ENCODE peak calls at places on chromosomes 6 and 20, in nine cellular contexts. One of them, this sample, is unnamed.

GRCh38 chr20:39986231-39986904 is 702.7 kb downstream of the MAFB start:
- DNase-seq in CD8-positive, alpha-beta T cell: no peak
- DNase-seq in heart right ventricle: peak
- DNase-seq in MM.1S: peak
- DNase-seq in PC-3: no peak
- DNase-seq in astrocyte of the spinal cord: peak
- DNase-seq in CD4-positive, alpha-beta T cell: no peak
- DNase-seq in GM12878: no peak
- DNase-seq in thyroid gland: peak
- DNase-seq in this sample: no peak

GRCh38 chr20:1368448-1369199 is 24.2 kb downstream of the FKBP1A start:
- DNase-seq in GM12878: no peak
- DNase-seq in thyroid gland: no peak
- DNase-seq in astrocyte of the spinal cord: peak
- DNase-seq in heart right ventricle: no peak
- DNase-seq in CD4-positive, alpha-beta T cell: no peak
- DNase-seq in MM.1S: no peak
- DNase-seq in PC-3: peak
- DNase-seq in CD8-positive, alpha-beta T cell: no peak
- DNase-seq in this sample: no peak

GRCh38 chr6:72182337-72183246 is 296.2 kb downstream of the RIMS1 start:
- DNase-seq in CD4-positive, alpha-beta T cell: no peak
- DNase-seq in heart right ventricle: no peak
- DNase-seq in MM.1S: peak
- DNase-seq in thyroid gland: peak
- DNase-seq in astrocyte of the spinal cord: peak
- DNase-seq in GM12878: no peak
- DNase-seq in PC-3: peak
- DNase-seq in CD8-positive, alpha-beta T cell: no peak
- DNase-seq in this sample: peak

GRCh38 chr6:148432405-148433195 is 90.0 kb downstream of the SASH1 start:
- DNase-seq in MM.1S: peak
- DNase-seq in GM12878: no peak
- DNase-seq in PC-3: no peak
- DNase-seq in CD4-positive, alpha-beta T cell: no peak
- DNase-seq in astrocyte of the spinal cord: no peak
- DNase-seq in CD8-positive, alpha-beta T cell: no peak
- DNase-seq in heart right ventricle: peak
- DNase-seq in thyroid gland: peak
- DNase-seq in this sample: no peak

GRCh38 chr6:5998741-5999687 is 7.7 kb downstream of the NRN1 start:
- DNase-seq in CD8-positive, alpha-beta T cell: no peak
- DNase-seq in MM.1S: no peak
- DNase-seq in GM12878: no peak
- DNase-seq in astrocyte of the spinal cord: peak
- DNase-seq in CD4-positive, alpha-beta T cell: no peak
- DNase-seq in PC-3: no peak
- DNase-seq in heart right ventricle: peak
- DNase-seq in thyroid gland: no peak
- DNase-seq in this sample: peak

GRCh38 chr6:156378853-156379252 is 398.3 kb upstream of the ARID1B start:
- DNase-seq in astrocyte of the spinal cord: no peak
- DNase-seq in CD4-positive, alpha-beta T cell: no peak
- DNase-seq in PC-3: no peak
- DNase-seq in GM12878: no peak
- DNase-seq in thyroid gland: no peak
- DNase-seq in CD8-positive, alpha-beta T cell: no peak
- DNase-seq in MM.1S: no peak
- DNase-seq in heart right ventricle: no peak
- DNase-seq in this sample: no peak

GRCh38 chr6:149961728-149962425 is 1.9 kb upstream of the ULBP1 start:
- DNase-seq in CD8-positive, alpha-beta T cell: no peak
- DNase-seq in thyroid gland: no peak
- DNase-seq in PC-3: peak
- DNase-seq in MM.1S: peak
- DNase-seq in GM12878: no peak
- DNase-seq in heart right ventricle: no peak
- DNase-seq in CD4-positive, alpha-beta T cell: peak
- DNase-seq in astrocyte of the spinal cord: no peak
- DNase-seq in this sample: no peak

GRCh38 chr6:16473184-16473907 is 235.0 kb downstream of the GMPR start:
- DNase-seq in astrocyte of the spinal cord: no peak
- DNase-seq in CD8-positive, alpha-beta T cell: no peak
- DNase-seq in CD4-positive, alpha-beta T cell: no peak
- DNase-seq in GM12878: peak
- DNase-seq in MM.1S: peak
- DNase-seq in PC-3: no peak
- DNase-seq in heart right ventricle: no peak
- DNase-seq in thyroid gland: no peak
- DNase-seq in this sample: no peak

GRCh38 chr6:169950558-169950957 is 199.1 kb downstream of the ERMARD start:
- DNase-seq in CD4-positive, alpha-beta T cell: no peak
- DNase-seq in MM.1S: peak
- DNase-seq in GM12878: no peak
- DNase-seq in CD8-positive, alpha-beta T cell: no peak
- DNase-seq in thyroid gland: peak
- DNase-seq in astrocyte of the spinal cord: no peak
- DNase-seq in PC-3: peak
- DNase-seq in heart right ventricle: no peak
- DNase-seq in this sample: no peak

GRCh38 chr6:116278853-116279231 is 888 bp downstream of the TSPYL1 start:
- DNase-seq in MM.1S: no peak
- DNase-seq in CD8-positive, alpha-beta T cell: no peak
- DNase-seq in thyroid gland: peak
- DNase-seq in astrocyte of the spinal cord: no peak
- DNase-seq in PC-3: no peak
- DNase-seq in GM12878: no peak
- DNase-seq in heart right ventricle: peak
- DNase-seq in CD4-positive, alpha-beta T cell: peak
- DNase-seq in this sample: peak

GRCh38 chr6:34465551-34466241 is at the start of gene PACSIN1:
- DNase-seq in thyroid gland: peak
- DNase-seq in heart right ventricle: no peak
- DNase-seq in GM12878: no peak
- DNase-seq in PC-3: peak
- DNase-seq in CD8-positive, alpha-beta T cell: no peak
- DNase-seq in MM.1S: peak
- DNase-seq in astrocyte of the spinal cord: no peak
- DNase-seq in CD4-positive, alpha-beta T cell: no peak
- DNase-seq in this sample: peak

GRCh38 chr6:158259136-158259535 is 53.1 kb upstream of the TULP4 start:
- DNase-seq in CD4-positive, alpha-beta T cell: no peak
- DNase-seq in MM.1S: no peak
- DNase-seq in heart right ventricle: no peak
- DNase-seq in GM12878: no peak
- DNase-seq in CD8-positive, alpha-beta T cell: no peak
- DNase-seq in astrocyte of the spinal cord: no peak
- DNase-seq in PC-3: no peak
- DNase-seq in thyroid gland: no peak
- DNase-seq in this sample: no peak

GRCh38 chr6:17600527-17601388 is 656 bp downstream of the FAM8A1 start:
- DNase-seq in GM12878: no peak
- DNase-seq in CD4-positive, alpha-beta T cell: peak
- DNase-seq in thyroid gland: peak
- DNase-seq in astrocyte of the spinal cord: peak
- DNase-seq in PC-3: peak
- DNase-seq in CD8-positive, alpha-beta T cell: peak
- DNase-seq in heart right ventricle: peak
- DNase-seq in MM.1S: peak
- DNase-seq in this sample: peak

GRCh38 chr6:169961772-169962561 is 210.5 kb downstream of the ERMARD start:
- DNase-seq in CD4-positive, alpha-beta T cell: no peak
- DNase-seq in GM12878: no peak
- DNase-seq in thyroid gland: no peak
- DNase-seq in astrocyte of the spinal cord: no peak
- DNase-seq in heart right ventricle: peak
- DNase-seq in CD8-positive, alpha-beta T cell: no peak
- DNase-seq in MM.1S: no peak
- DNase-seq in PC-3: no peak
- DNase-seq in this sample: peak

GRCh38 chr6:148760568-148761531 is 14.0 kb downstream of the UST start:
- DNase-seq in MM.1S: no peak
- DNase-seq in heart right ventricle: peak
- DNase-seq in GM12878: peak
- DNase-seq in thyroid gland: peak
- DNase-seq in CD4-positive, alpha-beta T cell: peak
- DNase-seq in CD8-positive, alpha-beta T cell: peak
- DNase-seq in astrocyte of the spinal cord: peak
- DNase-seq in PC-3: no peak
- DNase-seq in this sample: peak

GRCh38 chr6:316753-317038 is 24.4 kb downstream of the DUSP22 start:
- DNase-seq in thyroid gland: no peak
- DNase-seq in GM12878: no peak
- DNase-seq in MM.1S: no peak
- DNase-seq in heart right ventricle: no peak
- DNase-seq in astrocyte of the spinal cord: no peak
- DNase-seq in CD4-positive, alpha-beta T cell: no peak
- DNase-seq in CD8-positive, alpha-beta T cell: no peak
- DNase-seq in PC-3: no peak
- DNase-seq in this sample: no peak

GRCh38 chr6:317068-317451 is 24.8 kb downstream of the DUSP22 start:
- DNase-seq in thyroid gland: no peak
- DNase-seq in astrocyte of the spinal cord: no peak
- DNase-seq in CD4-positive, alpha-beta T cell: no peak
- DNase-seq in CD8-positive, alpha-beta T cell: no peak
- DNase-seq in PC-3: no peak
- DNase-seq in heart right ventricle: no peak
- DNase-seq in MM.1S: no peak
- DNase-seq in GM12878: no peak
- DNase-seq in this sample: no peak

GRCh38 chr6:318265-318890 is 26.1 kb downstream of the DUSP22 start:
- DNase-seq in astrocyte of the spinal cord: no peak
- DNase-seq in CD8-positive, alpha-beta T cell: no peak
- DNase-seq in thyroid gland: no peak
- DNase-seq in PC-3: no peak
- DNase-seq in GM12878: no peak
- DNase-seq in CD4-positive, alpha-beta T cell: no peak
- DNase-seq in MM.1S: no peak
- DNase-seq in heart right ventricle: no peak
- DNase-seq in this sample: no peak

GRCh38 chr6:315921-316752 is 23.9 kb downstream of the DUSP22 start:
- DNase-seq in astrocyte of the spinal cord: no peak
- DNase-seq in CD8-positive, alpha-beta T cell: no peak
- DNase-seq in MM.1S: peak
- DNase-seq in CD4-positive, alpha-beta T cell: no peak
- DNase-seq in heart right ventricle: no peak
- DNase-seq in GM12878: peak
- DNase-seq in thyroid gland: no peak
- DNase-seq in PC-3: no peak
- DNase-seq in this sample: no peak

GRCh38 chr6:317452-318144 is 25.3 kb downstream of the DUSP22 start:
- DNase-seq in PC-3: no peak
- DNase-seq in CD8-positive, alpha-beta T cell: no peak
- DNase-seq in thyroid gland: no peak
- DNase-seq in heart right ventricle: no peak
- DNase-seq in MM.1S: no peak
- DNase-seq in GM12878: peak
- DNase-seq in astrocyte of the spinal cord: no peak
- DNase-seq in CD4-positive, alpha-beta T cell: no peak
- DNase-seq in this sample: no peak
- TF ChIP-seq CTCF in PC-3: no peak
- TF ChIP-seq CTCF in CD8-positive, alpha-beta T cell: no peak
- TF ChIP-seq CTCF in thyroid gland: no peak
- TF ChIP-seq CTCF in heart right ventricle: no peak
- TF ChIP-seq CTCF in MM.1S: no peak
- TF ChIP-seq CTCF in GM12878: no peak
- TF ChIP-seq CTCF in astrocyte of the spinal cord: no peak
- TF ChIP-seq CTCF in CD4-positive, alpha-beta T cell: no peak
- TF ChIP-seq CTCF in this sample: no peak

DNA sequence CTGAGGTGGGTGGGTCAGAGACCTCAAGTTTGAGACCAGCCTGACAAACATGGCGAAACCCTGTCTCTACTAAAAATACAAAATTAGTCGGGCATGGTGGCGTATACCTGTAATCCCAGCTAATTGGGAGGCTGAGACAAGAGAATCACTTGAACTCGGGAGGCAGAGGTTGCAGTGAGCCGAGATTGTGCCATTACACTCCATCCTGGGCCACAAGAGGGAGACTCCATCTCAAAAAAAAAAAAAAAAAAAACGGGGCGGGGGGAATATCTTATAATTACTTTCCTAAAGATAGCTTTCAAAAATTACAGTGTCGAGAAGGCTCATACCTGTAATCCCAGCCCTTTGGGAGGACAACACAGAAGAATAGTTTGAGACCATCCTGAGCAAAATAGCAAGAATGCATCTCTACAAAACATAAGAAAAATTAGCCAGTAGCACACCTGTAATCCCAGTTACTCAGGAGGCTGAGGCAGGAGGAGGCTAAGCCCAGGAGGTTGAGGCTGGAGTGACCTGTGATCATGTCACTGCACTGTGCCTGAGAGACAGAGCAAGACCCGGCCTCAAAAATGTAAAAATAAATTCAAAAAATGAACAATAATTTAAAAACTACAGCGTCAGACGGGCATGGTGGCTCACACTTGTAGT is 25.8 kb downstream of the CBFA2T2 start:
- DNase-seq in GM12878: no peak
- DNase-seq in PC-3: peak
- DNase-seq in heart right ventricle: no peak
- DNase-seq in CD4-positive, alpha-beta T cell: no peak
- DNase-seq in MM.1S: no peak
- DNase-seq in astrocyte of the spinal cord: no peak
- DNase-seq in thyroid gland: no peak
- DNase-seq in CD8-positive, alpha-beta T cell: no peak
- DNase-seq in this sample: no peak
- TF ChIP-seq CTCF in GM12878: no peak
- TF ChIP-seq CTCF in PC-3: peak
- TF ChIP-seq CTCF in heart right ventricle: no peak
- TF ChIP-seq CTCF in CD4-positive, alpha-beta T cell: peak
- TF ChIP-seq CTCF in MM.1S: peak
- TF ChIP-seq CTCF in astrocyte of the spinal cord: peak
- TF ChIP-seq CTCF in thyroid gland: no peak
- TF ChIP-seq CTCF in CD8-positive, alpha-beta T cell: peak
- TF ChIP-seq CTCF in this sample: no peak

DNA sequence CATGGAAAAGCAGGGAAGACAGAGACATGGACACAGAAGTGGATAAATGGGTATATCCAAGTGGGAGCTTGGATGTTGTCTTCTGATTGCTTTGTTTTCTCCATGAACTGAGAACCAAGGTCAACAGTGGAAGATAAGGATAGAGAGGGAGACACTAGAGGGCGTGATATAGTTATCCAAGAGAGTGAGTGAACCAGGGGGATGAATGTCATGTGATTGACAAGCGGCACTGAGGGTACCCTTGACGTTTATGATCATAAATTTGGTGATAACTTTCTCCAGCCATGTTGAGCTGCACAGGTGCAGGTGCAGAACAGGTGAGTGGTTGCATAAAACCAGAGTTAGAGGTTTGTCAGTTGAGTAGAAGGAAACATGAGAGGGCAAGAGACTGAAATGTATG is 20.7 kb downstream of the EBF4 start:
- DNase-seq in CD4-positive, alpha-beta T cell: no peak
- DNase-seq in thyroid gland: no peak
- DNase-seq in MM.1S: no peak
- DNase-seq in PC-3: peak
- DNase-seq in astrocyte of the spinal cord: no peak
- DNase-seq in CD8-positive, alpha-beta T cell: no peak
- DNase-seq in heart right ventricle: no peak
- DNase-seq in GM12878: no peak
- DNase-seq in this sample: no peak
- TF ChIP-seq CTCF in CD4-positive, alpha-beta T cell: peak
- TF ChIP-seq CTCF in thyroid gland: no peak
- TF ChIP-seq CTCF in MM.1S: peak
- TF ChIP-seq CTCF in PC-3: peak
- TF ChIP-seq CTCF in astrocyte of the spinal cord: peak
- TF ChIP-seq CTCF in CD8-positive, alpha-beta T cell: peak
- TF ChIP-seq CTCF in heart right ventricle: no peak
- TF ChIP-seq CTCF in GM12878: peak
- TF ChIP-seq CTCF in this sample: no peak

GRCh38 chr6:41071501-41071922 is 644 bp downstream of the OARD1 start:
- DNase-seq in PC-3: peak
- DNase-seq in thyroid gland: peak
- DNase-seq in GM12878: peak
- DNase-seq in MM.1S: peak
- DNase-seq in CD8-positive, alpha-beta T cell: no peak
- DNase-seq in CD4-positive, alpha-beta T cell: no peak
- DNase-seq in heart right ventricle: no peak
- DNase-seq in astrocyte of the spinal cord: no peak
- DNase-seq in this sample: no peak
- TF ChIP-seq CTCF in PC-3: no peak
- TF ChIP-seq CTCF in thyroid gland: no peak
- TF ChIP-seq CTCF in GM12878: no peak
- TF ChIP-seq CTCF in MM.1S: no peak
- TF ChIP-seq CTCF in CD8-positive, alpha-beta T cell: no peak
- TF ChIP-seq CTCF in CD4-positive, alpha-beta T cell: no peak
- TF ChIP-seq CTCF in heart right ventricle: no peak
- TF ChIP-seq CTCF in astrocyte of the spinal cord: no peak
- TF ChIP-seq CTCF in this sample: no peak